ENCODE peak calls at places on chromosome X, in four cellular contexts. One of them, this sample, is unnamed.
A peak's percentile ranks its signal among the peaks of the same experiment; 100 is the strongest.

GRCh38 chrX:32987139-32987538 is 224.2 kb downstream of the DMD start:
- DNase-seq in K562: no peak
- DNase-seq in GM12878: no peak
- DNase-seq in HepG2: no peak
- DNase-seq in this sample: no peak

GRCh38 chrX:41027388-41027787 is 57.9 kb upstream of the USP9X start:
- DNase-seq in HepG2: no peak
- DNase-seq in K562: no peak
- DNase-seq in GM12878: no peak
- DNase-seq in this sample: peak; percentile 48

GRCh38 chrX:15404712-15405111 is 20.5 kb upstream of the VEGFD start:
- DNase-seq in K562: no peak
- DNase-seq in HepG2: no peak
- DNase-seq in GM12878: no peak
- DNase-seq in this sample: no peak

GRCh38 chrX:10326578-10326977 is 169.8 kb downstream of the CLCN4 start:
- DNase-seq in HepG2: peak; percentile 25
- DNase-seq in K562: no peak
- DNase-seq in GM12878: no peak
- DNase-seq in this sample: peak; percentile 77

GRCh38 chrX:16435399-16435986 is 214.5 kb upstream of the S100G start:
- DNase-seq in HepG2: no peak
- DNase-seq in GM12878: no peak
- DNase-seq in K562: no peak
- DNase-seq in this sample: no peak

GRCh38 chrX:39760930-39761329 is 336.8 kb downstream of the BCOR start:
- DNase-seq in K562: no peak
- DNase-seq in GM12878: no peak
- DNase-seq in HepG2: no peak
- DNase-seq in this sample: no peak

GRCh38 chrX:46144566-46144965 is 400.7 kb downstream of the ZNF674 start:
- DNase-seq in HepG2: no peak
- DNase-seq in K562: no peak
- DNase-seq in GM12878: no peak
- DNase-seq in this sample: no peak

GRCh38 chrX:18548996-18549395 is 122.9 kb downstream of the RS1 start:
- DNase-seq in GM12878: no peak
- DNase-seq in HepG2: no peak
- DNase-seq in K562: no peak
- DNase-seq in this sample: no peak

GRCh38 chrX:19514791-19515614 is at the start of gene MAP3K15:
- DNase-seq in K562: peak; percentile 29
- DNase-seq in HepG2: peak; percentile 13
- DNase-seq in GM12878: no peak
- DNase-seq in this sample: peak; percentile 66

GRCh38 chrX:55486736-55487135 is 2.9 kb downstream of the USP51 start:
- DNase-seq in K562: no peak
- DNase-seq in GM12878: no peak
- DNase-seq in HepG2: no peak
- DNase-seq in this sample: no peak

GRCh38 chrX:152637649-152638442 is at the start of gene GABRQ:
- DNase-seq in GM12878: no peak
- DNase-seq in HepG2: no peak
- DNase-seq in K562: peak; percentile 86
- DNase-seq in this sample: peak; percentile 5

GRCh38 chrX:83771664-83772063 is 89.3 kb upstream of the CYLC1 start:
- DNase-seq in HepG2: no peak
- DNase-seq in GM12878: no peak
- DNase-seq in K562: no peak
- DNase-seq in this sample: no peak

GRCh38 chrX:23505531-23506303 is 161.6 kb upstream of the PRDX4 start:
- DNase-seq in GM12878: no peak
- DNase-seq in K562: no peak
- DNase-seq in HepG2: no peak
- DNase-seq in this sample: no peak

GRCh38 chrX:69741706-69742105 is 125.8 kb downstream of the EDA start:
- DNase-seq in K562: no peak
- DNase-seq in HepG2: no peak
- DNase-seq in GM12878: no peak
- DNase-seq in this sample: no peak

GRCh38 chrX:49184294-49185061 is 1.7 kb downstream of the PRICKLE3 start:
- DNase-seq in GM12878: no peak
- DNase-seq in HepG2: no peak
- DNase-seq in K562: peak; percentile 80
- DNase-seq in this sample: peak; percentile 69

GRCh38 chrX:137353404-137353803 is 212.5 kb upstream of the ZIC3 start:
- DNase-seq in HepG2: no peak
- DNase-seq in K562: no peak
- DNase-seq in GM12878: no peak
- DNase-seq in this sample: no peak

GRCh38 chrX:69127466-69127865 is 37.8 kb downstream of the PJA1 start:
- DNase-seq in HepG2: no peak
- DNase-seq in GM12878: no peak
- DNase-seq in K562: no peak
- DNase-seq in this sample: no peak

GRCh38 chrX:135424469-135424868 is 2.7 kb downstream of the SMIM10L2A start:
- DNase-seq in K562: no peak
- DNase-seq in HepG2: no peak
- DNase-seq in GM12878: no peak
- DNase-seq in this sample: no peak

GRCh38 chrX:11215191-11215921 is 77.9 kb upstream of the AMELX start:
- DNase-seq in HepG2: no peak
- DNase-seq in GM12878: no peak
- DNase-seq in K562: no peak
- DNase-seq in this sample: no peak

GRCh38 chrX:87728459-87728858 is 210.9 kb downstream of the KLHL4 start:
- DNase-seq in K562: peak; percentile 6
- DNase-seq in GM12878: no peak
- DNase-seq in HepG2: no peak
- DNase-seq in this sample: no peak

GRCh38 chrX:146831994-146832393 is 17.4 kb upstream of the CXorf51A start:
- DNase-seq in K562: no peak
- DNase-seq in GM12878: no peak
- DNase-seq in HepG2: no peak
- DNase-seq in this sample: no peak

GRCh38 chrX:118974908-118975671 is 672 bp downstream of the LONRF3 start:
- DNase-seq in HepG2: peak; percentile 27
- DNase-seq in GM12878: no peak
- DNase-seq in K562: peak; percentile 60
- DNase-seq in this sample: no peak

GRCh38 chrX:145405012-145405411 is 157.7 kb downstream of the SPANXN1 start:
- DNase-seq in HepG2: peak; percentile 1
- DNase-seq in GM12878: no peak
- DNase-seq in K562: peak; percentile 8
- DNase-seq in this sample: peak; percentile 2

GRCh38 chrX:119399772-119400101 is 601 bp downstream of the SLC25A43 start:
- DNase-seq in K562: no peak
- DNase-seq in HepG2: no peak
- DNase-seq in GM12878: no peak
- DNase-seq in this sample: peak; percentile 38

GRCh38 chrX:11768039-11768438 is 10.0 kb downstream of the MSL3 start:
- DNase-seq in GM12878: no peak
- DNase-seq in HepG2: no peak
- DNase-seq in K562: no peak
- DNase-seq in this sample: no peak

GRCh38 chrX:24153175-24153795 is 3.8 kb downstream of the ZFX start:
- DNase-seq in K562: peak; percentile 21
- DNase-seq in HepG2: no peak
- DNase-seq in GM12878: no peak
- DNase-seq in this sample: peak; percentile 48

GRCh38 chrX:136768469-136769084 is 12.2 kb downstream of the ARHGEF6 start:
- DNase-seq in HepG2: no peak
- DNase-seq in GM12878: no peak
- DNase-seq in K562: peak; percentile 77
- DNase-seq in this sample: no peak

GRCh38 chrX:39955621-39956020 is 142.1 kb downstream of the BCOR start:
- DNase-seq in K562: peak; percentile 38
- DNase-seq in GM12878: no peak
- DNase-seq in HepG2: no peak
- DNase-seq in this sample: no peak

GRCh38 chrX:124984140-124984813 is 335.4 kb upstream of the TEX13C start:
- DNase-seq in GM12878: no peak
- DNase-seq in K562: no peak
- DNase-seq in HepG2: no peak
- DNase-seq in this sample: no peak

GRCh38 chrX:18873189-18873791 is 110.6 kb downstream of the PHKA2 start:
- DNase-seq in GM12878: no peak
- DNase-seq in K562: no peak
- DNase-seq in HepG2: no peak
- DNase-seq in this sample: no peak

GRCh38 chrX:110384490-110384889 is 25.8 kb downstream of the RTL9 start:
- DNase-seq in GM12878: no peak
- DNase-seq in HepG2: no peak
- DNase-seq in K562: no peak
- DNase-seq in this sample: no peak

GRCh38 chrX:129612396-129612795 is 42.4 kb downstream of the APLN start:
- DNase-seq in K562: no peak
- DNase-seq in HepG2: no peak
- DNase-seq in GM12878: no peak
- DNase-seq in this sample: no peak

GRCh38 chrX:116526010-116526409 is 63.2 kb upstream of the CT83 start:
- DNase-seq in GM12878: no peak
- DNase-seq in HepG2: no peak
- DNase-seq in K562: no peak
- DNase-seq in this sample: no peak

GRCh38 chrX:50812995-50813842 is 775 bp downstream of the SHROOM4 start:
- DNase-seq in HepG2: no peak
- DNase-seq in GM12878: no peak
- DNase-seq in K562: no peak
- DNase-seq in this sample: peak; percentile 9

GRCh38 chrX:72202792-72203401 is 21.3 kb downstream of the PIN4 start:
- DNase-seq in GM12878: no peak
- DNase-seq in K562: no peak
- DNase-seq in HepG2: no peak
- DNase-seq in this sample: no peak

GRCh38 chrX:85859426-85859825 is 187.9 kb downstream of the CHM start:
- DNase-seq in GM12878: no peak
- DNase-seq in K562: no peak
- DNase-seq in HepG2: no peak
- DNase-seq in this sample: no peak

GRCh38 chrX:150371877-150372276 is 8.8 kb downstream of the MAMLD1 start:
- DNase-seq in K562: no peak
- DNase-seq in HepG2: no peak
- DNase-seq in GM12878: no peak
- DNase-seq in this sample: no peak

GRCh38 chrX:6683353-6683752 is 148.4 kb upstream of the VCX3A start:
- DNase-seq in GM12878: no peak
- DNase-seq in HepG2: no peak
- DNase-seq in K562: no peak
- DNase-seq in this sample: no peak

DNA sequence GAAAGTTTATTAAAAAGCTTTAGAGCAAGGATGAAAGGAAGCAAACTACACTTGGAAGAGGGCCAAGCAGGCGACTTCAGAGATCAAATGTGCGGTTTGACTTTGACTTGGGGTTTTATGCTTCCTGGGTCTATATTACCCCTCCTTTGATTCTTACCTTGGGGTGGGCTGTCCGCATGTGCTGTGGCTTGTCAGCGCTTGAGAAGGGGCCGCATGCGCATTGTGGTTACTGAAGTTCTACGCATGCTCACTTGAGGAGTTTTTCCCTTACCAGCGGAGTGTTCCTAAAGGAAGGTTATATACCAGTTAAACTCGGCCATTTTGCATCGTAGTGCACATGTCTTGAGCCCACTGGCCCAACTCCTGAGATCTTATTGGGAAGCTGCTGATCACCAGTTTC is 9.9 kb downstream of the ZNF157 start:
- DNase-seq in GM12878: peak; percentile 47
- DNase-seq in HepG2: peak; percentile 19
- DNase-seq in K562: no peak
- DNase-seq in this sample: no peak
- TF ChIP-seq RAD21 in GM12878: no peak
- TF ChIP-seq RAD21 in HepG2: no peak
- TF ChIP-seq RAD21 in K562: no peak
- TF ChIP-seq RAD21 in this sample: no peak

GRCh38 chrX:140524556-140524955 is 19.7 kb upstream of the SOX3 start:
- DNase-seq in GM12878: no peak
- DNase-seq in HepG2: no peak
- DNase-seq in K562: no peak
- DNase-seq in this sample: no peak

GRCh38 chrX:140525448-140525847 is 20.6 kb upstream of the SOX3 start:
- DNase-seq in HepG2: no peak
- DNase-seq in GM12878: no peak
- DNase-seq in K562: no peak
- DNase-seq in this sample: no peak

GRCh38 chrX:140521393-140521792 is 16.5 kb upstream of the SOX3 start:
- DNase-seq in GM12878: no peak
- DNase-seq in K562: no peak
- DNase-seq in HepG2: no peak
- DNase-seq in this sample: no peak

DNA sequence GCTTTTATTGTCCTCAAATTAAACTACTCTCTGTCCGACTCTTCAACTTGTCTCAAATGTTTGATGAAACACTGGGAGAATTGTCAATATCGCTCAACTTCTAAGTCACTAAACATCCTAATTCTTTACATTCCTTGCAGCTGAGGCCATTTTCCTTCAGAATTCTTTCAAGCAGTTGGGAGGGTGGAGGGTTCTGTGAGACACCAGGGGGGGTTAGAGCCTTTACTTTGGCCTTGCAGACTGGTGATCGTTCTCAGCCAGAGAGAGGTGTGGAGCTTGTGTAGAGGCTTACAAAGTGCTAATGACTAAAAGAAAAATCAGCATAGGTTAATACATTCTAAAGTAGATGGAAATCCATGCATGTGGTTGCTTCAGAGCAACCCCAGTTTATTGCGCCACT is 21.3 kb upstream of the SOX3 start:
- DNase-seq in HepG2: no peak
- DNase-seq in K562: no peak
- DNase-seq in GM12878: no peak
- DNase-seq in this sample: no peak
- TF ChIP-seq CTCF in HepG2: no peak
- TF ChIP-seq CTCF in K562: no peak
- TF ChIP-seq CTCF in GM12878: no peak
- TF ChIP-seq CTCF in this sample: no peak

GRCh38 chrX:143306991-143307965 is 210.0 kb downstream of the SPANXN3 start:
- DNase-seq in HepG2: no peak
- DNase-seq in GM12878: no peak
- DNase-seq in K562: no peak
- DNase-seq in this sample: no peak
- TF ChIP-seq MYC in HepG2: no peak
- TF ChIP-seq MYC in GM12878: no peak
- TF ChIP-seq MYC in K562: no peak
- TF ChIP-seq MYC in this sample: no peak

DNA sequence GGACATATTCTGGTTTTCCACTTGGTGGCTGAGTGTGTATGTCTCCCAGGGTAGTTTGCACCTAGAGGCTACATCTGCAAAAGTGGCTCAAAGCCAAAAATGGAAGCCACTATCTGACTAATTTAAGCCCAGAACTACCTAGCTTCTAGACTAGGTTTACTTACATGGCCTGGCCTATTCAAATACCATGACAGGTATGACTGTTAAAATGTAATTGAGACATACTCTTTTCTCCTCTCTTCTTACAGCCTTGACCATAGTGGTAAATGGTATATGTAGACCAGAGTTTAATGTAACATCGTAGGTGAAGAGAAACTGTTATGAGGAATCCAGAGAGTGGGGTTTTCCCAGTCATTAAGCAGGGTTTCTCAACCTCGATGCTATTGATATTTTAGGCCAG is 2.6 kb upstream of the TRPC5 start:
- DNase-seq in K562: no peak
- DNase-seq in GM12878: no peak
- DNase-seq in HepG2: no peak
- DNase-seq in this sample: no peak
- TF ChIP-seq RAD21 in K562: no peak
- TF ChIP-seq RAD21 in GM12878: no peak
- TF ChIP-seq RAD21 in HepG2: no peak
- TF ChIP-seq RAD21 in this sample: no peak

This sample was measured in A549.